ENCODE peak calls at places on chromosomes 5 and 9, in seven cellular contexts. O is pons; A is stimulated activated CD4-positive, alpha-beta T cell treated with anti-CD3 and anti-CD28 coated beads, Interleukin-4, amount 100 ng/mL, for 48 hours; P is GM18507; K is GDM1; Y is NCI-H748 treated with DMSO at 0.1 percent for 48 hours; V is T-helper 2 cell. L is an unnamed sample.

GRCh38 chr9:94085062-94085639 is 887 bp downstream of the PTPDC1 start:
- DNase-seq in O (peak), A (no peak), P (no peak), K (no peak), Y (no peak), V (no peak), L (no peak)

GRCh38 chr5:148094336-148094735 is 30.6 kb downstream of the SPINK5 start:
- DNase-seq in O (no peak), A (no peak), P (no peak), K (no peak), Y (no peak), V (no peak), L (no peak)

GRCh38 chr5:97047076-97047475 is 95.3 kb downstream of the LIX1 start:
- DNase-seq in O (peak), A (no peak), P (no peak), K (no peak), Y (no peak), V (no peak), L (no peak)

GRCh38 chr5:59040007-59040803 is 457.3 kb downstream of the RAB3C start:
- DNase-seq in O (no peak), A (no peak), P (no peak), K (no peak), Y (no peak), V (no peak), L (peak)

GRCh38 chr9:77891150-77891549 is 140.5 kb downstream of the GNAQ start:
- DNase-seq in O (no peak), A (no peak), P (no peak), K (no peak), Y (no peak), V (no peak), L (no peak)

GRCh38 chr9:71769175-71770165 is 1.2 kb upstream of the CEMIP2 start:
- DNase-seq in O (peak), A (peak), P (no peak), K (no peak), Y (peak), V (peak), L (peak)

GRCh38 chr9:88235615-88236014 is 97.3 kb upstream of the SPATA31C2 start:
- DNase-seq in O (no peak), A (no peak), P (no peak), K (no peak), Y (no peak), V (no peak), L (no peak)

GRCh38 chr9:131418143-131419028 is 24.5 kb downstream of the PRRC2B start:
- DNase-seq in O (peak), A (no peak), P (no peak), K (no peak), Y (peak), V (no peak), L (no peak)

GRCh38 chr9:33450747-33451146 is 3.4 kb upstream of the AQP3 start:
- DNase-seq in O (no peak), A (no peak), P (no peak), K (no peak), Y (no peak), V (no peak), L (no peak)

GRCh38 chr9:111516061-111516465 is 8.9 kb upstream of the ZNF483 start:
- DNase-seq in O (no peak), A (no peak), P (no peak), K (no peak), Y (no peak), V (no peak), L (peak)

L was measured in RPMI8226.